ENCODE peak calls at places on chromosome 11, in five cellular contexts. One of them, this sample, is unnamed.

GRCh38 chr11:77557553-77557952 is 32.2 kb upstream of the AQP11 start:
- DNase-seq in IMR-90: peak
- DNase-seq in HepG2: peak
- DNase-seq in GM12878: no peak
- DNase-seq in K562: peak
- DNase-seq in this sample: peak

GRCh38 chr11:64823568-64824119 is 13.3 kb upstream of the MEN1 start:
- DNase-seq in IMR-90: no peak
- DNase-seq in HepG2: no peak
- DNase-seq in GM12878: no peak
- DNase-seq in K562: no peak
- DNase-seq in this sample: no peak

GRCh38 chr11:1852885-1853284 is at the start of gene LSP1:
- DNase-seq in IMR-90: no peak
- DNase-seq in HepG2: no peak
- DNase-seq in GM12878: peak
- DNase-seq in K562: no peak
- DNase-seq in this sample: no peak

GRCh38 chr11:68506908-68507307 is 46.4 kb downstream of the PPP6R3 start:
- DNase-seq in IMR-90: no peak
- DNase-seq in HepG2: no peak
- DNase-seq in GM12878: no peak
- DNase-seq in K562: no peak
- DNase-seq in this sample: no peak

GRCh38 chr11:72706579-72706978 is 32.4 kb upstream of the PDE2A start:
- DNase-seq in IMR-90: no peak
- DNase-seq in HepG2: no peak
- DNase-seq in GM12878: no peak
- DNase-seq in K562: no peak
- DNase-seq in this sample: no peak

GRCh38 chr11:3109921-3110706 is 52.9 kb upstream of the CARS1 start:
- DNase-seq in IMR-90: no peak
- DNase-seq in HepG2: peak
- DNase-seq in GM12878: no peak
- DNase-seq in K562: peak
- DNase-seq in this sample: peak

GRCh38 chr11:47239889-47240288 is 8.7 kb downstream of the ACP2 start:
- DNase-seq in IMR-90: no peak
- DNase-seq in HepG2: no peak
- DNase-seq in GM12878: no peak
- DNase-seq in K562: no peak
- DNase-seq in this sample: peak

GRCh38 chr11:63858628-63859550 is 20.0 kb downstream of the MARK2 start:
- DNase-seq in IMR-90: peak
- DNase-seq in HepG2: peak
- DNase-seq in GM12878: no peak
- DNase-seq in K562: peak
- DNase-seq in this sample: no peak

GRCh38 chr11:113119074-113119473 is 157.9 kb downstream of the NCAM1 start:
- DNase-seq in IMR-90: no peak
- DNase-seq in HepG2: no peak
- DNase-seq in GM12878: no peak
- DNase-seq in K562: no peak
- DNase-seq in this sample: no peak

GRCh38 chr11:2752204-2752772 is 52.5 kb upstream of the KCNQ1OT1 start:
- DNase-seq in IMR-90: peak
- DNase-seq in HepG2: no peak
- DNase-seq in GM12878: no peak
- DNase-seq in K562: no peak
- DNase-seq in this sample: no peak

DNA sequence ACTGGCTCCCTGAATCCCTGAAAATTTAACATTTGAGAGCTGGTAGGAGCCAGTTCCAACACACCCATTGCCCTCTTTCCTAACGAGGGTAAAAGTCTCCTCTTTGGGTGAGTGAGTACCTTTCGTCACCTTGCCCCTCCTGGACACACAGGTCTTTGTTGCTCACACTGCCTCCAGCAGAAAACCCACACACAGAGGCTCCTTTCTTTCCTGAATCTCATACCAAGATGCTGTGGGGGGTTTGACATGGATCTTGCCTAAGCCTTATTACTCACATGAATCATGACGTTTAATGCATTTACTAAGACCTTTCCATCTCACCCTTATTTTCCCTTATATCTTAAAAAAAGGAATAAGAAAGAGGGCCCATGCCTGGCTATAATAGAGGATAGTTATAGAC is 53.0 kb downstream of the PARVA start:
- DNase-seq in IMR-90: peak
- DNase-seq in HepG2: no peak
- DNase-seq in GM12878: no peak
- DNase-seq in K562: no peak
- DNase-seq in this sample: no peak
- H3K4me2 ChIP-seq in IMR-90: peak
- H3K4me2 ChIP-seq in HepG2: no peak
- H3K4me2 ChIP-seq in GM12878: no peak
- H3K4me2 ChIP-seq in K562: no peak
- H3K4me2 ChIP-seq in this sample: no peak

GRCh38 chr11:122709042-122709760 is 53.7 kb downstream of the UBASH3B start:
- DNase-seq in IMR-90: peak
- DNase-seq in HepG2: no peak
- DNase-seq in GM12878: no peak
- DNase-seq in K562: no peak
- DNase-seq in this sample: no peak

GRCh38 chr11:122706261-122706660 is 50.7 kb downstream of the UBASH3B start:
- DNase-seq in IMR-90: peak
- DNase-seq in HepG2: peak
- DNase-seq in GM12878: no peak
- DNase-seq in K562: no peak
- DNase-seq in this sample: no peak

GRCh38 chr11:122705396-122705795 is 49.9 kb downstream of the UBASH3B start:
- DNase-seq in IMR-90: no peak
- DNase-seq in HepG2: no peak
- DNase-seq in GM12878: no peak
- DNase-seq in K562: no peak
- DNase-seq in this sample: no peak

GRCh38 chr11:122707111-122707510 is 51.6 kb downstream of the UBASH3B start:
- DNase-seq in IMR-90: no peak
- DNase-seq in HepG2: no peak
- DNase-seq in GM12878: no peak
- DNase-seq in K562: no peak
- DNase-seq in this sample: no peak

DNA sequence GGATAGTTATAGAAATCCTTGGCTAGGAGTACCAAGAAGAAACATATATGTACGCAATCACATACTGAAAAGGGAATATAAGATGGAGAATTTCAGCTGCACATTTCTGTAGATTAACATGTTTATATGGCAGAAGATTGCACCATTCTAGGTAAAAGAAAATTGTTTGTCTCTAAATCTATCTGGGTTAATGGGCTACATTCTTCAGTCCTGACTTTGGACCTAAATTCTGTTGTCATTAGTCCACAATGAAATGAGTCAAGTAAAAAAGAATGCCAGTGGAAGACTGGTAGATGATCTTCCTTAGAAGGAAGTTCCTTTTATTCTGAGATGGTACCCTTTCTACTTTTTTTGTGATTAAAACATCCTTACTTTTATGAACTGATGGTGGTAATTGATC is 51.2 kb downstream of the UBASH3B start:
- DNase-seq in IMR-90: peak
- DNase-seq in HepG2: peak
- DNase-seq in GM12878: no peak
- DNase-seq in K562: no peak
- DNase-seq in this sample: no peak
- H3K9ac ChIP-seq in IMR-90: peak
- H3K9ac ChIP-seq in HepG2: peak
- H3K9ac ChIP-seq in GM12878: no peak
- H3K9ac ChIP-seq in K562: no peak
- H3K9ac ChIP-seq in this sample: peak

GRCh38 chr11:4882543-4882942 is 843 bp downstream of the OR51T1 start:
- DNase-seq in IMR-90: no peak
- DNase-seq in HepG2: no peak
- DNase-seq in GM12878: no peak
- DNase-seq in K562: peak
- DNase-seq in this sample: no peak
- TF ChIP-seq MXI1 in IMR-90: no peak
- TF ChIP-seq MXI1 in HepG2: no peak
- TF ChIP-seq MXI1 in GM12878: no peak
- TF ChIP-seq MXI1 in K562: no peak
- TF ChIP-seq MXI1 in this sample: no peak

DNA sequence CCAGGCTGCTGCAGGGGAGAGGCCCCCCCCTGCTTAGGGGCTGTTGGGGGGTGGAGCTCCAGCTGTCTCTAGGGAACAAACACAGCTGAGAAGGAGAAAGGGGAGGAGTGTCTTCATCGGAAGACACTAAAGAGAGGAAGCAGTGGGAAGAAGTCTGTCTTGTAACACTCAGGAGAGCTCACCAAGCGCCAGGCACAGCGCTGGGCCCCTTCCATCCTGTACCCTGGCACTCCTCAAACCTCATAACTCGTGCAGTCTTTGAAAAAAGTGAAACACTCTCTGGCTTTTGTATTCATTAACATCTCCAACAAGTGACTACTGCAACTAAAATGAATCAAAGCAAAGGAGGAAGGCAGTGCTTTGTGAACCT is 67.4 kb upstream of the PRDM11 start:
- DNase-seq in IMR-90: no peak
- DNase-seq in HepG2: no peak
- DNase-seq in GM12878: no peak
- DNase-seq in K562: no peak
- DNase-seq in this sample: no peak
- H3K4me2 ChIP-seq in IMR-90: no peak
- H3K4me2 ChIP-seq in HepG2: no peak
- H3K4me2 ChIP-seq in GM12878: no peak
- H3K4me2 ChIP-seq in K562: no peak
- H3K4me2 ChIP-seq in this sample: no peak

DNA sequence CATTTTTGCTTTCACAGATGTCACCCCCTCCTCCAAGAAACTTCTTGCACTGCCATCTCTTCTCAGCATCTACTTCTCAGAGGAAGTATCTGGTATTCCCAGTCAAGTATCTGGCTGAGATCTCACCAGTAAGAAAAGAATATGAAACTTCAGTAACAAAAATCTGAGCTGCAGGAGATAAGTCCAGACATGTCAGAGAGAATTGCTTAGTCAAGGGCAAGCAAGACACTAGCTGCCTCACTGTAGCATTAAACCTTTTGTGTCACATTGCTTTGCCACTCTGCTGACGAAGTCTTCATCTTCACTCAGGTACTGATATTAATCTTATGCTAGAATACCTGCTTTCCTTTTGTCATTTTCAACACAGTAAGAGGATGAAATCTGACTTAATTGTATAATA is 70.6 kb upstream of the ZC3H12C start:
- DNase-seq in IMR-90: peak
- DNase-seq in HepG2: no peak
- DNase-seq in GM12878: peak
- DNase-seq in K562: no peak
- DNase-seq in this sample: no peak
- H3K9ac ChIP-seq in IMR-90: no peak
- H3K9ac ChIP-seq in HepG2: no peak
- H3K9ac ChIP-seq in GM12878: no peak
- H3K9ac ChIP-seq in K562: no peak
- H3K9ac ChIP-seq in this sample: no peak

GRCh38 chr11:130945945-130946344 is 29.7 kb upstream of the SNX19 start:
- DNase-seq in IMR-90: peak
- DNase-seq in HepG2: no peak
- DNase-seq in GM12878: no peak
- DNase-seq in K562: no peak
- DNase-seq in this sample: no peak
- TF ChIP-seq MXI1 in IMR-90: no peak
- TF ChIP-seq MXI1 in HepG2: no peak
- TF ChIP-seq MXI1 in GM12878: no peak
- TF ChIP-seq MXI1 in K562: no peak
- TF ChIP-seq MXI1 in this sample: no peak

GRCh38 chr11:128890543-128891409 is at the start of gene KCNJ5:
- DNase-seq in IMR-90: no peak
- DNase-seq in HepG2: no peak
- DNase-seq in GM12878: no peak
- DNase-seq in K562: no peak
- DNase-seq in this sample: peak
- H3K4me2 ChIP-seq in IMR-90: peak
- H3K4me2 ChIP-seq in HepG2: peak
- H3K4me2 ChIP-seq in GM12878: no peak
- H3K4me2 ChIP-seq in K562: no peak
- H3K4me2 ChIP-seq in this sample: peak

GRCh38 chr11:69942333-69942820 is 123.2 kb upstream of the FGF3 start:
- DNase-seq in IMR-90: no peak
- DNase-seq in HepG2: no peak
- DNase-seq in GM12878: no peak
- DNase-seq in K562: no peak
- DNase-seq in this sample: no peak

GRCh38 chr11:69940246-69940610 is 121.0 kb upstream of the FGF3 start:
- DNase-seq in IMR-90: no peak
- DNase-seq in HepG2: no peak
- DNase-seq in GM12878: no peak
- DNase-seq in K562: no peak
- DNase-seq in this sample: peak

GRCh38 chr11:69941546-69942332 is 122.5 kb upstream of the FGF3 start:
- DNase-seq in IMR-90: no peak
- DNase-seq in HepG2: no peak
- DNase-seq in GM12878: no peak
- DNase-seq in K562: no peak
- DNase-seq in this sample: no peak

GRCh38 chr11:69938206-69938605 is 119.0 kb upstream of the FGF3 start:
- DNase-seq in IMR-90: no peak
- DNase-seq in HepG2: no peak
- DNase-seq in GM12878: no peak
- DNase-seq in K562: no peak
- DNase-seq in this sample: no peak

GRCh38 chr11:69939551-69940245 is 120.5 kb upstream of the FGF3 start:
- DNase-seq in IMR-90: peak
- DNase-seq in HepG2: no peak
- DNase-seq in GM12878: no peak
- DNase-seq in K562: no peak
- DNase-seq in this sample: peak
- H3K9ac ChIP-seq in IMR-90: no peak
- H3K9ac ChIP-seq in HepG2: no peak
- H3K9ac ChIP-seq in GM12878: no peak
- H3K9ac ChIP-seq in K562: no peak
- H3K9ac ChIP-seq in this sample: no peak

This sample was measured in SK-N-SH.